ENCODE peak calls at places on chromosome 2, in eight cellular contexts. P, S, A, H, V, F, X and I are unnamed samples.
A peak's percentile ranks its signal among the peaks of the same experiment; 100 is the strongest.

GRCh38 chr2:204486855-204487254 is 58.4 kb upstream of the PARD3B start:
- DNase-seq in P (no peak), S (no peak), A (no peak), H (no peak), V (no peak), F (no peak), X (no peak), I (no peak)

GRCh38 chr2:22079583-22079982 is 955.8 kb downstream of the TDRD15 start:
- DNase-seq in P (no peak), S (no peak), A (no peak), H (no peak), V (no peak), F (no peak), X (no peak), I (no peak)

GRCh38 chr2:200159366-200159720 is 147.2 kb upstream of the SPATS2L start:
- DNase-seq in P (no peak), S (no peak), A (no peak), H (no peak), V (no peak), F (no peak), X (no peak), I (no peak)

GRCh38 chr2:112075490-112076260 is 20.6 kb downstream of the TMEM87B start:
- DNase-seq in P (no peak), S (no peak), A (no peak), H (no peak), V (no peak), F (no peak), X (peak; percentile 33), I (no peak)

GRCh38 chr2:71711470-71711857 is 258.1 kb downstream of the DYSF start:
- DNase-seq in P (no peak), S (no peak), A (no peak), H (no peak), V (no peak), F (no peak), X (no peak), I (no peak)

GRCh38 chr2:106161938-106162814 is 31.9 kb downstream of the UXS1 start:
- DNase-seq in P (peak; percentile 84), S (no peak), A (no peak), H (no peak), V (no peak), F (no peak), X (no peak), I (no peak)

GRCh38 chr2:136255648-136256461 is 137.9 kb upstream of the CXCR4 start:
- DNase-seq in P (no peak), S (peak; percentile 17), A (no peak), H (no peak), V (no peak), F (no peak), X (no peak), I (no peak)

GRCh38 chr2:208820289-208820688 is 413.7 kb downstream of the PTH2R start:
- DNase-seq in P (no peak), S (peak; percentile 34), A (no peak), H (no peak), V (peak; percentile 66), F (no peak), X (no peak), I (no peak)

GRCh38 chr2:105412584-105412983 is 13.7 kb upstream of the FHL2 start:
- DNase-seq in P (no peak), S (no peak), A (no peak), H (no peak), V (no peak), F (no peak), X (no peak), I (no peak)

GRCh38 chr2:48357351-48357750 is 172.6 kb upstream of the STON1 start:
- DNase-seq in P (no peak), S (no peak), A (no peak), H (no peak), V (no peak), F (no peak), X (no peak), I (no peak)

GRCh38 chr2:7077660-7078278 is 160.6 kb downstream of the RNF144A start:
- DNase-seq in P (no peak), S (no peak), A (no peak), H (no peak), V (no peak), F (no peak), X (no peak), I (no peak)

GRCh38 chr2:8457620-8458255 is 224.1 kb upstream of the ID2 start:
- DNase-seq in P (no peak), S (peak; percentile 82), A (no peak), H (no peak), V (no peak), F (no peak), X (no peak), I (no peak)